ENCODE peak calls at places on chromosomes 1 and 21, in six cellular contexts. P is AG04450; H is CD8-positive, alpha-beta T cell; T is NB4; A is A549; U is Calu3. X is an unnamed sample.

GRCh38 chr1:11316701-11317100 is 43.7 kb downstream of the UBIAD1 start:
- DNase-seq in P (no peak), H (no peak), T (no peak), A (no peak), U (no peak), X (no peak)

GRCh38 chr1:61448934-61449368 is 276.0 kb downstream of the TM2D1 start:
- DNase-seq in P (no peak), H (no peak), T (peak; percentile 60), A (no peak), U (no peak), X (no peak)

GRCh38 chr1:23562138-23562819 is 3.0 kb upstream of the ID3 start:
- DNase-seq in P (peak; percentile 92), H (peak; percentile 22), T (peak; percentile 46), A (peak; percentile 95), U (peak; percentile 88), X (peak; percentile 72)

GRCh38 chr1:16178596-16179497 is 23.0 kb upstream of the EPHA2 start:
- DNase-seq in P (no peak), H (no peak), T (no peak), A (peak; percentile 83), U (peak; percentile 52), X (no peak)

GRCh38 chr1:11898831-11899467 is 27.3 kb downstream of the KIAA2013 start:
- DNase-seq in P (no peak), H (no peak), T (no peak), A (no peak), U (no peak), X (no peak)

GRCh38 chr1:2789986-2790581 is 11.4 kb downstream of the TTC34 start:
- DNase-seq in P (no peak), H (no peak), T (no peak), A (no peak), U (no peak), X (peak; percentile 33)

GRCh38 chr1:183956559-183957188 is 80.9 kb downstream of the COLGALT2 start:
- DNase-seq in P (peak; percentile 41), H (peak; percentile 55), T (peak; percentile 93), A (peak; percentile 29), U (peak; percentile 31), X (peak; percentile 57)

GRCh38 chr21:44734026-44734745 is 22.8 kb upstream of the TSPEAR start:
- DNase-seq in P (no peak), H (no peak), T (no peak), A (no peak), U (no peak), X (no peak)

GRCh38 chr1:227228201-227228600 is 90.1 kb downstream of the CDC42BPA start:
- DNase-seq in P (no peak), H (no peak), T (no peak), A (no peak), U (no peak), X (no peak)

GRCh38 chr1:201376464-201377374 is 761 bp downstream of the TNNT2 start:
- DNase-seq in P (no peak), H (no peak), T (peak; percentile 36), A (peak; percentile 47), U (peak; percentile 64), X (no peak)

GRCh38 chr1:25619101-25619890 is 2.7 kb downstream of the MAN1C1 start:
- DNase-seq in P (no peak), H (peak; percentile 61), T (peak; percentile 56), A (no peak), U (peak; percentile 48), X (no peak)

GRCh38 chr1:110648405-110648804 is 26.3 kb downstream of the KCNA3 start:
- DNase-seq in P (no peak), H (no peak), T (no peak), A (no peak), U (no peak), X (no peak)

GRCh38 chr1:159161001-159161718 is 10.3 kb upstream of the CADM3 start:
- DNase-seq in P (peak; percentile 56), H (peak; percentile 70), T (peak; percentile 69), A (peak; percentile 77), U (peak; percentile 86), X (peak; percentile 71)

GRCh38 chr1:60746278-60746761 is 336.0 kb upstream of the NFIA start:
- DNase-seq in P (no peak), H (no peak), T (no peak), A (no peak), U (no peak), X (no peak)

GRCh38 chr1:112524251-112524650 is 15.5 kb downstream of the WNT2B start:
- DNase-seq in P (no peak), H (no peak), T (no peak), A (no peak), U (no peak), X (no peak)

GRCh38 chr1:160907976-160908375 is 23.0 kb upstream of the ITLN1 start:
- DNase-seq in P (no peak), H (no peak), T (no peak), A (no peak), U (no peak), X (no peak)

GRCh38 chr1:101150266-101150665 is 86.6 kb upstream of the S1PR1 start:
- DNase-seq in P (no peak), H (no peak), T (no peak), A (no peak), U (no peak), X (no peak)

GRCh38 chr1:156106624-156107488 is 7.7 kb upstream of the LMNA start:
- DNase-seq in P (no peak), H (no peak), T (no peak), A (peak; percentile 73), U (no peak), X (no peak)

GRCh38 chr1:46302091-46303037 is 1.1 kb downstream of the LRRC41 start:
- DNase-seq in P (no peak), H (peak; percentile 44), T (peak; percentile 81), A (peak; percentile 36), U (peak; percentile 69), X (peak; percentile 55)

GRCh38 chr1:101833312-101833711 is 163.4 kb downstream of the OLFM3 start:
- DNase-seq in P (no peak), H (no peak), T (no peak), A (no peak), U (no peak), X (no peak)

GRCh38 chr1:24381256-24381655 is 32.3 kb downstream of the STPG1 start:
- DNase-seq in P (no peak), H (no peak), T (no peak), A (no peak), U (no peak), X (no peak)

GRCh38 chr1:225155555-225155954 is 226.1 kb downstream of the DNAH14 start:
- DNase-seq in P (no peak), H (no peak), T (no peak), A (no peak), U (no peak), X (no peak)

GRCh38 chr1:23984417-23985186 is 4.5 kb upstream of the SRSF10 start:
- DNase-seq in P (no peak), H (no peak), T (no peak), A (peak; percentile 45), U (peak; percentile 42), X (no peak)

GRCh38 chr1:209815931-209816338 is 10.0 kb upstream of the IRF6 start:
- DNase-seq in P (no peak), H (no peak), T (no peak), A (no peak), U (no peak), X (no peak)

GRCh38 chr1:209817691-209818090 is 10.1 kb upstream of the UTP25 start:
- DNase-seq in P (no peak), H (no peak), T (no peak), A (no peak), U (no peak), X (no peak)

GRCh38 chr1:209816923-209817322 is 10.8 kb upstream of the UTP25 start:
- DNase-seq in P (no peak), H (no peak), T (no peak), A (no peak), U (no peak), X (no peak)

GRCh38 chr1:209813902-209814301 is 8.0 kb upstream of the IRF6 start:
- DNase-seq in P (no peak), H (no peak), T (no peak), A (no peak), U (no peak), X (no peak)

GRCh38 chr1:209815495-209815894 is 9.6 kb upstream of the IRF6 start:
- DNase-seq in P (no peak), H (no peak), T (no peak), A (no peak), U (no peak), X (no peak)
- TF ChIP-seq CTCF in P (no peak), H (no peak), T (no peak), A (no peak), U (no peak), X (no peak)

DNA sequence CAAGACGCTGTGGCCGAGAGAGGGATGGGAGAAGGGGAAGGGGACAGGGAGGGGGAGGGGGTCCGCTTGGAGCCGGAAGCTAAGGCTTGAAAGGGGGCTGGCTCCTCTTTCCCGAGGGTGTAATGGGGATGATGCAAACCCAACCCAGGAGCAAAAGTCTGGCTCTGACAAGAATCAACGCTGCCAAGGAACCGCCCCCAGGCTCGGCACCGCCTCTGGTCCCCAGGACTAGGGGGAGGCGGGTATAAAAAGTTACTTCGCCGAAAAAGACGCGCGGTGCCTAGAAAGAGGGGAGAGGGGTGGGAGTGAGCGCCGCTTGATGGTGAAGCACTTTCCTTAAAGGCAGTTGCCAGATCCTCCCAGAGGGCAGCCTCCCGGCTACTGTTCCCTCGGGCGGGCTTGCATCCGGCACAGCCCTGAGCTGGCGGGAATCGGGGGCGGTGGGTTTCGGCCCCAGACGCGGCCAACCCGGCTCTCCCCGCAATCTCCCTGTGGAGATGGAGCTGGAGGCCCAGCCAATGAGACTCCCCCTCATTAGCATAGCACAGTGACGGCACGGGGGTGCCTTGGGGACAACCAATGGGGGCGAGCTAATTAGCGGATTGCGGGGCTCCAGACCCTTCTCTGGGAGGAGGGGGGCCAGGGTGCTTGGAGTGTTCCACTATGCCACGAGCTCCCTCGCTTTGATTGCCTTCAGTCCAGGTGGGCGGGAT is at the start of gene KCNT2:
- DNase-seq in P (peak; percentile 4), H (no peak), T (no peak), A (peak; percentile 59), U (peak; percentile 71), X (no peak)
- TF ChIP-seq CTCF in P (no peak), H (no peak), T (no peak), A (peak; percentile 14), U (no peak), X (no peak)

DNA sequence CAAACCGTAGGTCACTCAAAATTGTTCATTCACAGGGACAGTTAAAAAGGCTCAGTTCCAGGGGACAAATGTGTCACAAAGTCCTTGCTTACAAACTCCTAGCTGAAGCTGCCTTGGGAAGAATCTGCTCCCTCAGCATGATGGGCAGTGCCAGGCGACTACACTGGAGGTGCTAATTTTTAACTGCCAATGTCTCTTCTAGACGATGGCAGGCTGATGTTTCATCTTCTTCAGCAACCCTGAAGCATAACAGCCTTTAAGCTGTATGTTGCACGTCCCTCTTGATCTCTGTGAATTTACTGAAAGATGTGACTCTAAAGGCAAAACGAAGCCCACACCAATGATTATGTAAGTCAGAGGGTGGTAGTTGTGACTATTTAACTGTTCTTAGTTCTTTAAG is 11.3 kb downstream of the COA7 start:
- DNase-seq in P (no peak), H (no peak), T (no peak), A (no peak), U (no peak), X (no peak)
- TF ChIP-seq CTCF in P (no peak), H (no peak), T (no peak), A (no peak), U (no peak), X (no peak)

DNA sequence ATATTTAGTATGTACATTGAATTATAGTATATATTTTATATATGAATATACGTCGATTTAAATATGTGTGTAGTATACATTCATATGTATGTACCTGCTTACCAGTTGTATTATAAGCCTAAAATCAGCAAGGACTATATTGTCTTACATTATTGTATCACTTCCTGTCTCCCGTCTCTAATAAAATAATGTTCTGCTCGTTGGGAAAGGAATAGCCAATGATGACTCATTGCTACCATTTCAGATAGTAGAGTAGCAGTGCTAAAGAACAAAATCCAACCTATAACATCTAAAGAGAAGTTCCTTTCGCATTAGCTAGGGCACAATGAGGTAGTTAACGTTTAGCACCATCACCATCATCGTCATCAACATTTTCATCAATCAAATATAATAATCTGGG is 39.9 kb upstream of the SMYD2 start:
- DNase-seq in P (no peak), H (no peak), T (no peak), A (no peak), U (no peak), X (no peak)
- TF ChIP-seq CTCF in P (no peak), H (no peak), T (no peak), A (no peak), U (no peak), X (no peak)

X was measured in CD14-positive monocyte.